ENCODE peak calls at places on chromosome 14, in six cellular contexts. D, H, R, K, V and J are unnamed samples.

GRCh38 chr14:30553311-30553989 is 5.5 kb upstream of the G2E3 start:
- DNase-seq in D (peak; percentile 84), H (no peak), R (no peak), K (no peak), V (peak; percentile 32), J (peak; percentile 22)

GRCh38 chr14:59507063-59507751 is 22.9 kb downstream of the JKAMP start:
- DNase-seq in D (peak; percentile 63), H (no peak), R (peak; percentile 49), K (peak; percentile 56), V (peak; percentile 66), J (peak; percentile 2)

GRCh38 chr14:88986146-88986841 is 161.8 kb downstream of the TTC8 start:
- DNase-seq in D (no peak), H (peak; percentile 24), R (no peak), K (no peak), V (peak; percentile 86), J (peak; percentile 31)

GRCh38 chr14:24312736-24313507 is 1.6 kb downstream of the LTB4R start:
- DNase-seq in D (no peak), H (no peak), R (no peak), K (peak; percentile 79), V (peak; percentile 49), J (no peak)

GRCh38 chr14:63487724-63488123 is 55.5 kb downstream of the PPP2R5E start:
- DNase-seq in D (no peak), H (no peak), R (no peak), K (no peak), V (no peak), J (no peak)

GRCh38 chr14:60651051-60651935 is 2.0 kb upstream of the SIX1 start:
- DNase-seq in D (no peak), H (no peak), R (no peak), K (no peak), V (no peak), J (no peak)

GRCh38 chr14:87745507-87746118 is 247.4 kb downstream of the GALC start:
- DNase-seq in D (peak; percentile 40), H (no peak), R (no peak), K (no peak), V (peak; percentile 40), J (no peak)

GRCh38 chr14:63727231-63727735 is 582 bp downstream of the SGPP1 start:
- DNase-seq in D (no peak), H (peak; percentile 33), R (peak; percentile 36), K (peak; percentile 64), V (peak; percentile 67), J (no peak)

GRCh38 chr14:51540364-51540763 is 111.3 kb upstream of the FRMD6 start:
- DNase-seq in D (peak; percentile 60), H (no peak), R (no peak), K (no peak), V (peak; percentile 30), J (peak; percentile 30)

GRCh38 chr14:64113279-64113678 is 180.9 kb downstream of the ESR2 start:
- DNase-seq in D (no peak), H (peak; percentile 41), R (peak; percentile 78), K (no peak), V (no peak), J (no peak)

GRCh38 chr14:70642313-70643235 is 858 bp downstream of the TTC9 start:
- DNase-seq in D (no peak), H (no peak), R (no peak), K (peak; percentile 47), V (peak; percentile 1), J (no peak)

GRCh38 chr14:61571931-61572330 is 123.4 kb upstream of the HIF1A start:
- DNase-seq in D (no peak), H (no peak), R (no peak), K (no peak), V (peak; percentile 50), J (no peak)

GRCh38 chr14:102870994-102871831 is 51.2 kb upstream of the AMN start:
- DNase-seq in D (no peak), H (no peak), R (no peak), K (no peak), V (no peak), J (no peak)

GRCh38 chr14:66401447-66402095 is 84.6 kb upstream of the CCDC196 start:
- DNase-seq in D (no peak), H (no peak), R (no peak), K (no peak), V (peak; percentile 10), J (no peak)

GRCh38 chr14:61460853-61461611 is 139.7 kb downstream of the PRKCH start:
- DNase-seq in D (peak; percentile 93), H (no peak), R (no peak), K (no peak), V (peak; percentile 62), J (no peak)

GRCh38 chr14:79878785-79879184 is 332.5 kb downstream of the DIO2 start:
- DNase-seq in D (no peak), H (no peak), R (no peak), K (no peak), V (no peak), J (no peak)

GRCh38 chr14:33986804-33987203 is 35.9 kb upstream of the EGLN3 start:
- DNase-seq in D (peak; percentile 90), H (no peak), R (no peak), K (no peak), V (peak; percentile 91), J (peak; percentile 73)

DNA sequence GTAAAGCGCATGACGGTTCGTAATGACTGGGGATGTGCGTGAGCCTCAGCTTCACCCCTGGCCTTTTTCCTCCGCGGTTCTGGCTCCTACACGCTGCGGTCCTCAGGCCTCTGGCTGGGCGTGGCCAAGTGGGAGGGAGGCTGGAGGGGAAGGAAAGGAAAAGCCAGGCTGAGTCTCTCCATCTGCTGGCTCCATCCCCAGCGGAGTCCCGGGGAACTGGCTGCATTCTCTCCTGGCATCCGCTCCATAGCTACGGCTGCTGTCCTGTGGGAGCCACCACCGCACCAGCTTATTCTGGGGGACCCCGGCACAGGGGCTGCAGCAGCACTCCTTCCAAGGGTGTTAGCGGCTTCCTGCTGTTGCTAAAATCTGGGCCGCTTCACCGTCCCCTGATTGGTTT is 68.2 kb upstream of the SLC24A4 start:
- DNase-seq in D (no peak), H (peak; percentile 74), R (no peak), K (peak; percentile 76), V (peak; percentile 61), J (peak; percentile 7)
- H3K4me3 ChIP-seq in D (no peak overlapping the region), H (no peak overlapping the region), R (no peak overlapping the region), K (no peak overlapping the region), V (no peak overlapping the region), J (peak overlapping the region; percentile 23)

DNA sequence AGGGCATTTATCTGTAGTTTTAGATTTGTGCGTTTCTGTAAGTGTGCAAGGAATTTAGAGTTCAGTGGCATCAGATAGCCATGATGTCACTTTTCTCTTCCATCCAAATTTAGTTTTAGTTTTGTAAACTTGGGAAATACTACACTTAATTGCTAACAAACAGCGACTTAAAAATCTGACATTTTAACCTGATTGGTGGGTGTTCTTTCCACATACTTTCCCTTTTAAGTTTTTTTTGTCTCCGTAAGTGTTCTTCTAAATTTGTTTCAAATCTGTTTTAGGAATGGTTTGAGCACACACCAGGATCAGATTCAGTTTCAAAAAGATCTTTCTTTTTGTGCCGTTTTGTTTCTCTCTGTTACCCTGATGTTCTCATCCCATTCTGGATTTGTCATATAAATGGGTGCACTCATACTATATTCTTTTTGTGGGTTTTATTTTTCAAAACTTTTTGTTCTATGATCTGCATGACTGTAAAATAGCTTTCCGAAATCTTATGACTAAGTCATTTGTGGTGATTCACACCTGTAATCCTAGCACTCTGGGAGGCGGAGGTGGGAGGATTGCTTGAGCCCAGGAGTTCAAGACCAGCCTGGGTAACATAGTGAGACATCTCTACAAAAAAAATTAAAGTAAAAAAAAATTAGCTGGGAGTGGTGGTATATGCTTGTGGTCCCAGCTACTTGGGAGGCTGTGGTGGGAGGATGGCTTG is 58.9 kb downstream of the FBXO34 start:
- DNase-seq in D (peak; percentile 67), H (no peak), R (no peak), K (no peak), V (no peak), J (no peak)
- H3K4me3 ChIP-seq in D (no peak overlapping the region), H (no peak overlapping the region), R (no peak overlapping the region), K (no peak overlapping the region), V (no peak overlapping the region), J (no peak overlapping the region)

DNA sequence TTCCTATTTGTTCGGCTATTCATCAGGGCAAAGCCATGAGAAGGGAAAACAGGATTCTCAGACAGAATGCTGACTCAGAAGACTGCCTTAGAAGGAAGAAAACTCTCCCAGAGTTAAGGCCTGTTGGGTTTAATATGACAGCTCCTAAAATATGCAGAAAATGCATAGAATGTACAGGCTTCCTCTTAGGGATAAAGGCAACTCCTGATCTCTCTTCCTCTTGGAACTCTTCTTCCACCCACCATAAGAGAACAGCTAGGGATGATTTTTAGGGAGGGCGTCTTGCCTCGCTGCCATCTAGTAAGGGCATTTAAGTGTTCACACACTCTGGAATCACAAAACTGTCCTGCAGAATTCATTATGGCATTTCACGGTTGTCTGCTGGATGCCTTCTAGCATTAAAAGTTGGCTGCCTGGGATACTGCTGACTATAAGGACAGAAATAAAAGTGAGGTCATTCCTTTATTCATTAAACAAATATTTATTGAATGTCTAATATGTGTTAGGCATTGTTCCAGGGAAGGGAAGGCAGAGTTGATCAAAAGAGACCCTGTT is 73.7 kb downstream of the DCAF5 start:
- DNase-seq in D (peak; percentile 84), H (no peak), R (no peak), K (no peak), V (peak; percentile 90), J (no peak)
- H3K4me3 ChIP-seq in D (no peak overlapping the region), H (no peak overlapping the region), R (no peak overlapping the region), K (no peak overlapping the region), V (no peak overlapping the region), J (no peak overlapping the region)

GRCh38 chr14:20657216-20658211 is 16.0 kb upstream of the OR6S1 start:
- DNase-seq in D (peak; percentile 76), H (no peak), R (no peak), K (no peak), V (no peak), J (no peak)

GRCh38 chr14:20655851-20656250 is 14.4 kb upstream of the OR6S1 start:
- DNase-seq in D (no peak), H (no peak), R (no peak), K (no peak), V (no peak), J (no peak)

GRCh38 chr14:20656274-20656673 is 14.8 kb upstream of the OR6S1 start:
- DNase-seq in D (no peak), H (no peak), R (no peak), K (no peak), V (no peak), J (no peak)

GRCh38 chr14:20658246-20658645 is 16.8 kb upstream of the OR6S1 start:
- DNase-seq in D (no peak), H (no peak), R (no peak), K (no peak), V (no peak), J (no peak)

DNA sequence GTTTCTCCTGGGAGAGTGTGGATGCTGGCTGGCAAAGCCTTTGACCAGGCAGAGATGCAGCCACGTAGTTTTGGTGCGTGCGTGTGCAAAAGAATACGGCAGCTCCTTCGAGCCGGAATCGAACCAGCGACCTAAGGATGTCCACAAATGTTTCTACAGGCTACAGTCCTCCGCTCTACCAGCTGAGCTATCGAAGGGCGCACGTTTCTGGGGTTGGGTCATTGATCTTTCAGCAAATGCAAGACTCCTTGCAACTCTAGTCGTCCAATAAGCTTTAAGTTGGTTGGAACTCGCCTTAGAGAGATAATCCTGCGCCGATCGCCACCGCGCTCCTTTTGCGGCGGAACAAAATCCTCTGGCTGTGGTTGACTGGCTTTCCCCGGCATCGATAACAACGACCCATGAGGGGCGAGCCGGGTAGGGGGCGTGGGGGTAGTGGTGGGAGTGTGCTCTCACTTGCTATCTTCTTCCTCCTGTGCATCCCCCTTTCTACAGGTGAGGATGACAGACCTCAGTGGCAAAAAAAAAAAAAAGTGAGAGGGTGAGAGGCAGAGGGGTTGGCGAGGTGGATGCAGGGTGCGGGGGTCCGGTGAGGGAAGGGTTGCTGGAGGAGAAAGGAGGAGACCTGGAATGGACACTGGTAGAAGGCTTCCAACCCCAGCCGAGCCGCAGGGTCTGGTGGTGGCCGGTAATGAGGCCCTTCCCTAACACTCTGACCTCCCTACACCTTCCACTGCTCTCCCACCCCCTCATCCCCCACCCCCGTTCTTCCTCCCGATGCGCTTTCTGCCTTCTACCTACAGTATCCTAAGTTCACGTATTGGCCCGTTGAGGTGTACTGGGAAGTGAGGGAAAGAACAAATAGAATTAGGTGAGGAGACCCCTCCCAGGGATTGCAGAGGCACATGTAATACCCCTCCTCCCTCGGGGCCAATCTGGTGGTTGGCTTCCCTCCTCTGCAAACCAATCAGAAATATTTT is 11.8 kb upstream of the OR6S1 start:
- DNase-seq in D (peak; percentile 78), H (no peak), R (no peak), K (no peak), V (peak; percentile 58), J (peak; percentile 10)
- H3K4me3 ChIP-seq in D (peak overlapping the region; percentile 3), H (no peak overlapping the region), R (no peak overlapping the region), K (no peak overlapping the region), V (peak overlapping the region; percentile 28), J (peak overlapping the region; percentile 31)